ENCODE peak calls at places on chromosome 6, in six cellular contexts. X is heart left ventricle, I is memory B cell, P is T1000, F is NAMALWA, N is WTC11. D is an unnamed sample.

GRCh38 chr6:155832596-155832995 is 377.0 kb upstream of the NOX3 start:
- DNase-seq in P (no peak), N (no peak), F (no peak), I (no peak), X (no peak), D (no peak)

GRCh38 chr6:132188865-132189264 is 212.4 kb downstream of the MOXD1 start:
- DNase-seq in I (no peak), X (no peak), N (no peak), F (no peak), P (no peak), D (no peak)

GRCh38 chr6:65933390-65933789 is 226.4 kb upstream of the EYS start:
- DNase-seq in I (no peak), N (no peak), F (no peak), P (no peak), X (no peak), D (no peak)

GRCh38 chr6:36598326-36598725 is 4.2 kb downstream of the SRSF3 start:
- DNase-seq in N (peak; percentile 2), F (no peak), I (no peak), P (no peak), X (no peak), D (no peak)

GRCh38 chr6:36604090-36605060 is 10.2 kb downstream of the SRSF3 start:
- DNase-seq in I (no peak), F (peak; percentile 49), N (no peak), P (no peak), X (no peak), D (no peak)

GRCh38 chr6:124970243-124970642 is 8.0 kb downstream of the RNF217 start:
- DNase-seq in X (no peak), I (no peak), F (no peak), N (no peak), P (no peak), D (no peak)

GRCh38 chr6:108805611-108806181 is 42.5 kb upstream of the ARMC2 start:
- DNase-seq in F (peak; percentile 37), P (no peak), N (no peak), I (peak; percentile 9), X (peak; percentile 18), D (peak; percentile 11)

GRCh38 chr6:140661691-140662090 is 1287.2 kb upstream of the CITED2 start:
- DNase-seq in I (no peak), F (no peak), X (no peak), N (no peak), P (no peak), D (no peak)

GRCh38 chr6:3822747-3823445 is 26.3 kb upstream of the FAM50B start:
- DNase-seq in N (no peak), X (no peak), I (no peak), F (no peak), P (peak; percentile 11), D (no peak)

GRCh38 chr6:101830501-101831031 is 437.1 kb downstream of the GRIK2 start:
- DNase-seq in F (no peak), P (no peak), N (no peak), X (no peak), I (no peak), D (no peak)

GRCh38 chr6:167307342-167307955 is 16.3 kb downstream of the UNC93A start:
- DNase-seq in F (no peak), X (no peak), P (no peak), I (no peak), N (no peak), D (no peak)

GRCh38 chr6:95091823-95092436 is 485.4 kb upstream of the MANEA start:
- DNase-seq in X (no peak), I (no peak), F (peak; percentile 74), N (no peak), P (no peak), D (peak; percentile 73)

GRCh38 chr6:44064089-44064947 is 62.9 kb downstream of the MRPL14 start:
- DNase-seq in X (peak; percentile 64), I (no peak), P (no peak), N (no peak), F (no peak), D (no peak)

GRCh38 chr6:108673602-108674001 is 112.9 kb downstream of the FOXO3 start:
- DNase-seq in I (no peak), P (no peak), N (no peak), F (no peak), X (no peak), D (no peak)

GRCh38 chr6:166565084-166565651 is 21.3 kb downstream of the RAMACL start:
- DNase-seq in X (peak; percentile 78), P (no peak), F (no peak), I (no peak), N (no peak), D (no peak)

GRCh38 chr6:155301867-155302266 is 12.4 kb downstream of the TFB1M start:
- DNase-seq in X (no peak), P (no peak), I (no peak), N (no peak), F (no peak), D (no peak)

GRCh38 chr6:43665376-43665775 is 20.5 kb downstream of the RSPH9 start:
- DNase-seq in P (peak; percentile 21), N (no peak), X (no peak), I (no peak), F (no peak), D (no peak)

GRCh38 chr6:168713839-168714238 is 272.9 kb downstream of the SMOC2 start:
- DNase-seq in N (no peak), P (no peak), X (no peak), F (peak; percentile 17), I (no peak), D (no peak)

GRCh38 chr6:112252571-112253504 is 1.5 kb downstream of the LAMA4 start:
- DNase-seq in P (no peak), X (peak; percentile 51), F (no peak), I (no peak), N (no peak), D (no peak)

GRCh38 chr6:2913621-2914317 is 10.7 kb upstream of the SERPINB9 start:
- DNase-seq in I (no peak), N (no peak), P (no peak), F (no peak), X (no peak), D (no peak)

GRCh38 chr6:170124836-170125235 is 166.0 kb downstream of the DLL1 start:
- DNase-seq in I (no peak), X (no peak), P (no peak), N (no peak), F (no peak), D (no peak)

GRCh38 chr6:136333824-136334464 is 44.3 kb upstream of the BCLAF1 start:
- DNase-seq in X (no peak), P (no peak), F (no peak), I (no peak), N (no peak), D (no peak)

GRCh38 chr6:168956141-168956838 is 297.4 kb downstream of the THBS2 start:
- DNase-seq in P (no peak), X (no peak), F (no peak), N (no peak), I (no peak), D (no peak)

GRCh38 chr6:123587838-123588545 is 48.8 kb downstream of the TRDN start:
- DNase-seq in X (no peak), P (no peak), I (no peak), F (no peak), N (no peak), D (no peak)

GRCh38 chr6:157946865-157947532 is 34.7 kb upstream of the SYNJ2 start:
- DNase-seq in P (no peak), X (no peak), I (no peak), N (no peak), F (peak; percentile 59), D (peak; percentile 60)

GRCh38 chr6:166045173-166045957 is 122.3 kb downstream of the TBXT start:
- DNase-seq in N (no peak), F (no peak), P (no peak), X (no peak), I (no peak), D (no peak)

GRCh38 chr6:31661867-31662723 is 1.5 kb upstream of the C6orf47 start:
- DNase-seq in F (no peak), P (no peak), I (no peak), N (no peak), X (no peak), D (no peak)

GRCh38 chr6:103570431-103570830 is 1289.3 kb downstream of the HACE1 start:
- DNase-seq in F (no peak), X (no peak), P (no peak), I (no peak), N (no peak), D (no peak)

GRCh38 chr6:73028893-73029450 is 196.3 kb downstream of the KHDC1L start:
- DNase-seq in N (no peak), I (no peak), F (no peak), P (no peak), X (no peak), D (no peak)

GRCh38 chr6:18741741-18742140 is 354.6 kb downstream of the RNF144B start:
- DNase-seq in N (no peak), F (no peak), I (no peak), X (no peak), P (no peak), D (no peak)

GRCh38 chr6:150371356-150371755 is 2.5 kb downstream of the IYD start:
- DNase-seq in P (no peak), I (no peak), F (no peak), N (no peak), X (no peak), D (no peak)

GRCh38 chr6:45931254-45931653 is 84.4 kb downstream of the CLIC5 start:
- DNase-seq in I (no peak), N (no peak), P (no peak), F (no peak), X (no peak), D (no peak)

GRCh38 chr6:81929828-81930227 is 177.3 kb upstream of the TENT5A start:
- DNase-seq in X (no peak), N (no peak), I (no peak), F (no peak), P (no peak), D (no peak)

GRCh38 chr6:17863971-17864754 is 123.3 kb downstream of the KIF13A start:
- DNase-seq in P (peak; percentile 72), N (no peak), F (no peak), I (no peak), X (peak; percentile 45), D (no peak)